ENCODE peak calls at places on chromosomes 11 and 22, in eight cellular contexts. E is upper lobe of right lung; J is left ventricle myocardium inferior; A is CD4-positive, CD25-positive, alpha-beta regulatory T cell; B is SJCRH30; C is adrenal gland; Y is kidney; D is vagina. K is an unnamed sample. For H3K4me1 and H3K9me3, the result is how much of the 10 kb centered on the place peaks cover.

GRCh38 chr11:64358907-64359711 is at the start of gene RPS6KA4:
- DNase-seq in E (peak), J (peak), A (peak), B (peak), C (peak), Y (peak), D (no peak), K (peak)

GRCh38 chr11:23704183-23704582 is 792.7 kb upstream of the LUZP2 start:
- DNase-seq in E (no peak), J (no peak), A (no peak), B (no peak), C (no peak), Y (no peak), D (no peak), K (no peak)

GRCh38 chr11:119993732-119994131 is 144.2 kb downstream of the TRIM29 start:
- DNase-seq in E (no peak), J (no peak), A (no peak), B (no peak), C (no peak), Y (no peak), D (peak), K (no peak)

GRCh38 chr11:114132944-114133394 is 73.5 kb downstream of the ZBTB16 start:
- DNase-seq in E (no peak), J (no peak), A (no peak), B (no peak), C (no peak), Y (no peak), D (no peak), K (peak)

GRCh38 chr11:120964857-120965256 is 59.0 kb upstream of the TBCEL start:
- DNase-seq in E (no peak), J (no peak), A (no peak), B (no peak), C (no peak), Y (no peak), D (no peak), K (no peak)

GRCh38 chr22:19978748-19979147 is 37.1 kb upstream of the TXNRD2 start:
- DNase-seq in E (no peak), J (no peak), A (no peak), B (no peak), C (no peak), Y (no peak), D (no peak), K (no peak)

GRCh38 chr22:36724836-36725235 is 21.3 kb upstream of the CACNG2 start:
- DNase-seq in E (peak), J (no peak), A (no peak), B (no peak), C (no peak), Y (no peak), D (no peak), K (no peak)

GRCh38 chr22:36409911-36410756 is 22.4 kb upstream of the MYH9 start:
- DNase-seq in E (peak), J (peak), A (peak), B (no peak), C (peak), Y (peak), D (no peak), K (peak)

GRCh38 chr22:26502688-26503561 is 9.3 kb downstream of the TFIP11 start:
- DNase-seq in E (no peak), J (peak), A (peak), B (peak), C (peak), Y (no peak), D (no peak), K (no peak)

GRCh38 chr22:43148581-43148980 is 2.8 kb upstream of the TSPO start:
- DNase-seq in E (no peak), J (no peak), A (no peak), B (no peak), C (no peak), Y (no peak), D (no peak), K (peak)

DNA sequence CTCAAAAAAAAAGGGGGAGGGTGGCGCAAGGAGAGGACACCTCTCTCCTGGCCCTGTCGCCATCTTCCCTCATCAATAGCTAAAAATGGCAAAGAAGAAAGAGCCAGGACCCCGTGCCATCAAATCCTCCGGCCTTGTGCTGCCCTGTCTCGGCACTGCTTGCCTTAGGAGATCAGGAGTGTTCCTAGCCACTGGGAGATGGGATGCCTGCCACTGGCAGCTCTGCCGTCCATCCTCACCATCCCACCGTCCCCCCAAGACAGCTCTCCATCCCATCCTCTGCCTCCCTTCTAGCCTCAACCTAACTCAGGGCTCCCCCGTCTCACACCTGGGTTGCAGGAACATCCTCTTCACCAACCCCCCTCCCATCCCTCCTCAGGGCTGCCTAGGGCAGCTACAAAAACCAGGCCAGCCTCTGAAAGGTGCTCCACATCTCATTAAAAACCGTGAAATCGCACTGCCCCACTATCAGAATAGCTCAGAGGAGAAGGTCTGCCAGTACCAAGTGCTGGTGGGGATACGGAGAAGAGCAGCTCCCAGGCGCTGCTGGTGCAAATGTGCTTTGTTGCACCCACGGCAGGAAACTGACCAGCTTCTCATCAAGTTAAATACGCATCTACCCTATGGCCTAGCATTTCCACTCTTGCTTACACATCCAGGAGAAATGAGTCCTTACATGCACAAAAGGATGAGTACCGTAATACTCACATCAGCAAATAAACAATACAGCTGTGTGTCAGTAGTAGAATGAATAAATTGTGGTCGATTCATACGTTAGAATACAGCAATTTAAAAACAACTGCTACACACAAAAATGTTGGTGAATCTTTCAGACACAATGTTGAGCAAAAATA is 31.7 kb upstream of the GCAT start:
- DNase-seq in E (no peak), J (no peak), A (no peak), B (no peak), C (no peak), Y (peak), D (no peak), K (no peak)
- H3K4me1 ChIP-seq in E (under half), J (under half), A (under half), B (under half), C (under half), Y (under half), D (under half), K (under half)

DNA sequence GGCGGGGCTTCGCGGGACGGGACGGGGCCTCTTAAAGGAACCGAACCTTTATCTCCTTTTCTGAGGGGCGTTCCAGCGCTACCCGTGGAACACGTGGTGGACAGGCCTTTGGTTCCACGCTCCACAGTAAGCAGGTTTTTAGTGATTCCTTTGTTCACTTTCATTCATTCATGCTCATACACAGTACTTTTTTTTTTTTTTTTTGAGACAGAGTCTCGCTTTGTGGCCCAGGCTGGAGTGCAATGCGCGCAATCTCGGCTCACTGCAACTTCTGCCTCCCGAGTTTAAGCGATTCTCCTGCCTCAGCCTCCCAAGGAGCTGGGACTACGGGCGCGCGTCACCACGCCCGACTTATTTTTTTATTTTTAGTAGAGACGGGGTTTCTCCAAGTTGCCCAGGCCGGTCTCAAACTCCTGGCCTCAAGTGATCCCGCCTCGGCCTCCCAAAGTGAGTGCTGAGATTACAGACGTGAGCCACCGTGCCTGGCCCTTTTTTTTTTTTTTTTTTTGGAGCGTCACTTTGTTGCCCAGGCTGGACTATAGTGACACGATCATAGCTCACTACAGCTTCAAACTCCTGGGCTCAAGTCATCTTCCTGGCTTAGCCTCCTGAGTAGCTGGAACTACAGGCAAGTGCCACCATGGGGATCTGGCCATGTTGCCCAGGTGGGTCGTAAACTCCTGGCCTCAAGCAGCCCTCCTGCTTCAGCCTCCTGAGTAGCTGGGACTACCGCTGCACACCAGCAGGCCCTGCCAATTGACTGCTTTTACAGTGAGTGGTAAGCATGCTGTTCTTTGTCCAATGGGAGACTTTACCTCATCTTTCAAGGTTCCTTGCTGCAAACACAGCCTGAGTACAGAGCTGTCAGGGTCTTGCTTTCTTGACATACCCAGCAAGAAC is 479 bp upstream of the CENPM start:
- DNase-seq in E (no peak), J (no peak), A (no peak), B (no peak), C (no peak), Y (no peak), D (no peak), K (no peak)
- H3K27ac ChIP-seq in E (no peak), J (peak), A (peak), B (peak), C (no peak), Y (no peak), D (peak), K (no peak)

GRCh38 chr22:47817380-47817779 is 1054.9 kb downstream of the TBC1D22A start:
- DNase-seq in E (no peak), J (no peak), A (no peak), B (no peak), C (no peak), Y (no peak), D (no peak), K (no peak)

GRCh38 chr22:47818496-47818895 is 1056.0 kb downstream of the TBC1D22A start:
- DNase-seq in E (no peak), J (no peak), A (no peak), B (no peak), C (no peak), Y (no peak), D (no peak), K (no peak)

GRCh38 chr22:47826016-47826415 is 1063.6 kb downstream of the TBC1D22A start:
- DNase-seq in E (no peak), J (no peak), A (no peak), B (no peak), C (no peak), Y (no peak), D (no peak), K (no peak)

GRCh38 chr22:47822459-47822858 is 1060.0 kb downstream of the TBC1D22A start:
- DNase-seq in E (no peak), J (no peak), A (no peak), B (no peak), C (no peak), Y (no peak), D (no peak), K (no peak)
- H3K9me3 ChIP-seq in E (under half), J (under half), A (under half), B (under half), C (under half), Y (under half), D (under half), K (under half)

DNA sequence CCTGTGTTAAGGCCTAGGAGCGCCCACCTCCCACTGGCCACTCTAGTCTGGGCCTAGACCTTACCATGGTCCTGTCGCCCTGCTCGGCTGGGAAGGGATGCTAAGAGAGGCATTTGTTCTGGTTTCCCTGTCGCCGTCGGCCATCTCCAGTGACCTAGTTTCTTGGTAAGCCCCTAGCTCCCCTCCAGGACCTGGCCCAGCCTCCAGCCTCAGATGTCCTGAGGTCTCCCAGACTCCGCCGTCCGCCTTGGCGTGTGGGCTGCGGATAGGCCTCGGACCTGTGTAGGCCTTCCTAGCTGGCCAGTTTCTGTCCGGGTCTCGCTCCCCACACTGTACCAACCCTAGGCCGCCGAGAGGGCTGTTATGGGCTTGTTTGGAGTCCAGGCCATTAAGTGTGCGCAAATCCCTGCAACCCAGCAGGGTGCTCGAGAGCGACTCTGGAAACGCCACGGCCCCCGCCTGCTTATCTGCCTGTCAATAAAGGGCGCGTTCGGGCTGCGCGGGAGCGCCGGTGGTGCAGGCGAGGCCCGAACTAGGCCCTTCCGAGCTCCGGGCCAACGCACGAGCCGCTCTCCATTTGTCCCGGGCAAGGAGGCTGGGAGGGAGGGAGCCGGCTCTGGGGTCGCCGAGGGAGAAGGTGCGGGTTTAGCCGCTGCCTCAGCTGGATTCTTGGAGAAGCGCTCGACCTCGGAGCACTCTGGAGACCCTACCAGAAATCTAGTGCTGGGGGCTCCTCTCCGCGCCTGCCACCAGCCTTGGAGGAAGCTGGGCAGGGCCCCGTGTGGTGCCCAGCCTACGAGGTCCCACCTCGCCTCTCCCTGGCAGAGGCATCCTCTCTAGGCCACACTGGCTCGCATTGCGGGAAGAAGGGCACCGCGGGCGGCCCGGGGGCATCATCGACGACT is 8.7 kb upstream of the PAX6 start:
- DNase-seq in E (no peak), J (no peak), A (no peak), B (no peak), C (no peak), Y (peak), D (no peak), K (no peak)
- H3K4me1 ChIP-seq in E (under half), J (under half), A (under half), B (under half), C (under half), Y (under half), D (under half), K (under half)

GRCh38 chr11:76656087-76656531 is 14.4 kb downstream of the LRRC32 start:
- DNase-seq in E (no peak), J (no peak), A (no peak), B (no peak), C (no peak), Y (peak), D (peak), K (peak)

GRCh38 chr11:76655466-76656086 is 15.0 kb downstream of the LRRC32 start:
- DNase-seq in E (no peak), J (no peak), A (no peak), B (no peak), C (no peak), Y (peak), D (peak), K (peak)

GRCh38 chr11:76654310-76654851 is 16.2 kb downstream of the LRRC32 start:
- DNase-seq in E (no peak), J (peak), A (no peak), B (no peak), C (peak), Y (peak), D (peak), K (peak)

GRCh38 chr11:76653674-76654309 is 16.8 kb downstream of the LRRC32 start:
- DNase-seq in E (no peak), J (peak), A (no peak), B (no peak), C (no peak), Y (peak), D (peak), K (peak)

GRCh38 chr11:76654980-76655379 is 15.6 kb downstream of the LRRC32 start:
- DNase-seq in E (no peak), J (no peak), A (no peak), B (no peak), C (no peak), Y (no peak), D (no peak), K (no peak)
- H3K27ac ChIP-seq in E (peak), J (peak), A (no peak), B (no peak), C (no peak), Y (peak), D (peak), K (peak)

GRCh38 chr11:61310749-61311148 is 15.6 kb upstream of the VWCE start:
- DNase-seq in E (no peak), J (no peak), A (no peak), B (no peak), C (peak), Y (no peak), D (no peak), K (no peak)
- H3K9me3 ChIP-seq in E (under half), J (under half), A (under half), B (under half), C (under half), Y (under half), D (under half), K (under half)

GRCh38 chr11:18737642-18738041 is 11.7 kb upstream of the IGSF22 start:
- DNase-seq in E (no peak), J (no peak), A (no peak), B (no peak), C (no peak), Y (no peak), D (no peak), K (no peak)
- H3K4me1 ChIP-seq in E (under half), J (under half), A (under half), B (under half), C (under half), Y (under half), D (under half), K (under half)

GRCh38 chr11:1882265-1883238 is 9.1 kb downstream of the PRR33 start:
- DNase-seq in E (peak), J (peak), A (peak), B (peak), C (peak), Y (peak), D (peak), K (peak)
- H3K27ac ChIP-seq in E (no peak), J (peak), A (no peak), B (peak), C (peak), Y (no peak), D (peak), K (peak)

K was measured in right cardiac atrium.